ENCODE peak calls at places on chromosome 18, in six cellular contexts. X, E, B, Z, O and W are unnamed samples.

GRCh38 chr18:75070235-75070624 is 138.7 kb downstream of the PTGR3 start:
- DNase-seq in Z (no peak), O (no peak), E (peak), B (no peak), X (no peak), W (no peak)

GRCh38 chr18:30457156-30457555 is 585.4 kb downstream of the DSC3 start:
- DNase-seq in O (no peak), Z (no peak), E (no peak), B (no peak), X (no peak), W (no peak)

GRCh38 chr18:23378470-23378764 is 74.7 kb upstream of the RIOK3 start:
- DNase-seq in B (no peak), O (no peak), E (no peak), X (no peak), Z (no peak), W (no peak)

GRCh38 chr18:41753826-41754225 is 201.2 kb upstream of the PIK3C3 start:
- DNase-seq in E (no peak), O (no peak), Z (no peak), X (no peak), B (no peak), W (no peak)

GRCh38 chr18:32200766-32201165 is 10.9 kb downstream of the MEP1B start:
- DNase-seq in B (no peak), X (no peak), E (no peak), O (no peak), Z (no peak), W (no peak)

GRCh38 chr18:48832961-48833700 is 117.6 kb downstream of the SMAD7 start:
- DNase-seq in X (peak), E (peak), Z (no peak), O (peak), B (no peak), W (peak)

GRCh38 chr18:2717407-2717806 is 61.9 kb downstream of the SMCHD1 start:
- DNase-seq in O (no peak), E (no peak), B (no peak), Z (no peak), X (no peak), W (no peak)

GRCh38 chr18:48840491-48840877 is 110.3 kb downstream of the SMAD7 start:
- DNase-seq in E (no peak), O (no peak), X (peak), Z (no peak), B (no peak), W (no peak)

GRCh38 chr18:78773819-78774218 is 205.8 kb upstream of the SALL3 start:
- DNase-seq in Z (no peak), E (no peak), X (no peak), O (no peak), B (no peak), W (no peak)

GRCh38 chr18:61466736-61467135 is 133.5 kb downstream of the CDH20 start:
- DNase-seq in E (no peak), O (no peak), B (no peak), Z (no peak), X (no peak), W (no peak)

GRCh38 chr18:28905509-28905908 is 728.6 kb upstream of the CDH2 start:
- DNase-seq in B (no peak), E (peak), O (no peak), Z (peak), X (no peak), W (no peak)

GRCh38 chr18:27778441-27778840 is 398.5 kb downstream of the CDH2 start:
- DNase-seq in Z (peak), O (no peak), E (no peak), X (no peak), B (no peak), W (no peak)

GRCh38 chr18:48376406-48376805 is 32.8 kb downstream of the ZBTB7C start:
- DNase-seq in B (no peak), O (no peak), X (no peak), Z (no peak), E (no peak), W (no peak)

GRCh38 chr18:48663931-48664847 is 125.4 kb downstream of the CTIF start:
- DNase-seq in E (peak), Z (no peak), B (peak), X (peak), O (peak), W (peak)

GRCh38 chr18:31598021-31598805 is 6.5 kb downstream of the TTR start:
- DNase-seq in B (no peak), X (no peak), O (no peak), E (no peak), Z (no peak), W (no peak)

GRCh38 chr18:11733031-11733430 is 44.0 kb downstream of the GNAL start:
- DNase-seq in O (peak), X (peak), E (peak), Z (peak), B (peak), W (peak)

GRCh38 chr18:57258131-57258777 is 94.1 kb upstream of the ST8SIA3 start:
- DNase-seq in B (no peak), E (no peak), Z (no peak), X (no peak), O (no peak), W (no peak)

GRCh38 chr18:79582978-79583377 is 96.6 kb upstream of the CTDP1 start:
- DNase-seq in X (peak), B (no peak), Z (no peak), E (no peak), O (peak), W (no peak)

GRCh38 chr18:28767781-28768211 is 590.9 kb upstream of the CDH2 start:
- DNase-seq in O (no peak), B (peak), Z (peak), X (no peak), E (no peak), W (no peak)

GRCh38 chr18:11251229-11251890 is 102.0 kb upstream of the PIEZO2 start:
- DNase-seq in E (no peak), O (no peak), B (no peak), Z (peak), X (no peak), W (no peak)

GRCh38 chr18:79911871-79912270 is 39.6 kb downstream of the SLC66A2 start:
- DNase-seq in E (no peak), B (no peak), X (no peak), O (no peak), Z (no peak), W (no peak)

GRCh38 chr18:47574966-47575365 is 323.5 kb upstream of the SKOR2 start:
- DNase-seq in X (no peak), Z (no peak), E (no peak), O (no peak), B (no peak), W (no peak)

GRCh38 chr18:79735071-79735980 is 55.7 kb downstream of the CTDP1 start:
- DNase-seq in B (no peak), E (no peak), Z (no peak), X (no peak), O (no peak), W (no peak)

GRCh38 chr18:62164855-62165487 is 21.9 kb downstream of the PIGN start:
- DNase-seq in Z (no peak), E (no peak), B (no peak), X (no peak), O (no peak), W (no peak)

GRCh38 chr18:26812462-26812861 is 53.0 kb downstream of the AQP4 start:
- DNase-seq in O (no peak), B (no peak), X (no peak), E (no peak), Z (no peak), W (no peak)

GRCh38 chr18:70376137-70376913 is 87.5 kb downstream of the SOCS6 start:
- DNase-seq in X (no peak), O (no peak), B (no peak), E (no peak), Z (no peak), W (no peak)

GRCh38 chr18:61292280-61292679 is 41.0 kb upstream of the CDH20 start:
- DNase-seq in X (no peak), E (no peak), O (no peak), Z (no peak), B (no peak), W (no peak)

GRCh38 chr18:74902170-74902465 is 304.4 kb downstream of the ZNF407 start:
- DNase-seq in O (no peak), X (no peak), E (no peak), Z (no peak), B (no peak), W (no peak)

GRCh38 chr18:71784777-71785176 is 759.4 kb downstream of the CBLN2 start:
- DNase-seq in Z (no peak), E (peak), O (no peak), X (no peak), B (no peak), W (no peak)

GRCh38 chr18:45110577-45111506 is 430.2 kb downstream of the SETBP1 start:
- DNase-seq in X (peak), B (no peak), Z (peak), O (peak), E (no peak), W (no peak)

DNA sequence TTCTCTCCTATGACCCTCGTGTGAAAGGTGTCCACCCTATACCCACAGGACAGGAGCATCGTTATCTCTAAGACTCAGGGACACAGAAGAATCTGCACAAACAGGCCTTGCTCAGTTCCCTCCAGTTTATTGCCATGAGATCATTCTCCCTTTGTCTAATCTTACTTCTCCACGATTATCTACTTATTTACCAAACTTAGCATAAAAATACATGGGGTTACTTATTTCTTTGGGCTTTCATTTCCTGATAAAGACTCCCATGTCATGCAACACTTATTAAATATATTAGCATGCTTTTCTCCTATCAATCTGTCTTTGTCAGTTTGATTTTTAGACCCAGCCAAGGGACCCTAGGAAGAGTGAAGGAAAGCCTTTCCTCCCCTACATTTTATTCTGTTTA is 370.6 kb downstream of the DLGAP1 start:
- DNase-seq in B (no peak), O (no peak), X (no peak), E (no peak), Z (no peak), W (no peak)
- TF ChIP-seq CTCF in B (no peak), O (no peak), X (no peak), E (no peak), Z (no peak), W (no peak)

GRCh38 chr18:55477537-55478300 is 110.3 kb downstream of the TCF4 start:
- DNase-seq in Z (no peak), O (no peak), X (no peak), E (peak), B (no peak), W (no peak)
- TF ChIP-seq CTCF in Z (no peak), O (no peak), X (no peak), E (no peak), B (peak), W (no peak)

GRCh38 chr18:5339202-5339834 is 43.8 kb upstream of the ZBTB14 start:
- DNase-seq in O (no peak), X (no peak), E (no peak), B (no peak), Z (no peak), W (no peak)
- TF ChIP-seq CTCF in O (no peak), X (no peak), E (no peak), B (no peak), Z (no peak), W (no peak)

DNA sequence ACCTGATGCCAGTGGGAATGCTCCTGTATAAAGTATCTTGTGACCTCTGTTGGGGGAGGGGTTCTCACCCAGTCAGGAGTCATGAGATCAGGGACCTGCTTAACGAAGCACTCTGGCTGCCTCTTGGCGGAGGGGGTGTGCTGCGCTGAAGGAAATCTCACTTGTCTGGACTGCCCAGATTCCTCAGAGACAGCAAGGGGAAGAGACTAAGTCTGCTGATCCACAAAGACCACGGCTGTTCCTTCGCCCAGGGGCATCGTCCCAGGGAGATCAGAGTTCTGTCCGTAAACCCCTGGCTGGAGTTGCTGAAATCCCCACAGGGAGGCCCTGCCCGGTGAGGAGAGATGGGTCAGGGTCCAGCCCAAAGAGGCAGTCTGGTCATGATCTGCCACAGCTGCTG is 168.4 kb downstream of the CCBE1 start:
- DNase-seq in O (no peak), Z (no peak), E (no peak), X (no peak), B (no peak), W (no peak)
- TF ChIP-seq CTCF in O (no peak), Z (no peak), E (no peak), X (no peak), B (no peak), W (no peak)

DNA sequence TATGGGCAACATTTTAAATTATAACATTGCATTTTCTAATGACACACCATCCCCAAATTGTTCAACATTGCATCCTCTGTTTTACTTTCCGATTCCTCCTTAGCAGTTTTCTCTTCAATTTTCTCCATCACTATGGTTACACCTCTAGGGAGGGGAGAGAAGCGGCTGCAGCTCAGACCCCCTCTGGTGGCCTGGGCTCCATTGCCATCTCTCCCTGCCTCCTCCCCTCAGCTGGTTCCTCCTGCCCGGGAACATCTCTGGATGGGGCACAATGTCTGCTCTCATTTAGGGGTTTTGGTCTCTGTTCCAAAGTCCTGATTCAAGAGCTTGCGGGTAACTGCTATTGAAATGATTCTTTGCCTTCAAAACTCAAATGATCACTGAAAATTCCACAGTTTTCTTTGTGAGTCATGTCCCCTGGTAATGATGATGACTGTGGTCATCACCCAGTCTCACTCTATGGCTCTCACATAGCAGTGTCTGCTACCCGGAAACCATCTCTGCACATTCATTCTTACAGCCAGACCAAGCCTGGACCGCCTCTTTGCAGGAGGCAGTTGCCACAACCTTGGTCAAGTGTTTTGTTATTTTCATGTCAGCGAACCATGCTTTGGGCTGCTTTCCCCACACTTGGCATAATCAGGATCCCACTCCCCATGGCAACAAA is 263.9 kb downstream of the ALPK2 start:
- DNase-seq in B (no peak), X (no peak), O (no peak), E (no peak), Z (peak), W (no peak)
- TF ChIP-seq CTCF in B (peak), X (no peak), O (no peak), E (no peak), Z (peak), W (no peak)

GRCh38 chr18:52554180-52554579 is 214.2 kb downstream of the DCC start:
- DNase-seq in Z (no peak), E (no peak), O (no peak), B (no peak), X (no peak), W (no peak)
- TF ChIP-seq CTCF in Z (no peak), E (no peak), O (no peak), B (no peak), X (no peak), W (no peak)

GRCh38 chr18:24657461-24657860 is 197.0 kb downstream of the HRH4 start:
- DNase-seq in X (no peak), O (no peak), E (peak), Z (no peak), B (no peak), W (no peak)

GRCh38 chr18:24663026-24663425 is 202.6 kb downstream of the HRH4 start:
- DNase-seq in Z (no peak), X (no peak), O (no peak), E (no peak), B (no peak), W (no peak)

GRCh38 chr18:24658302-24658701 is 197.9 kb downstream of the HRH4 start:
- DNase-seq in O (no peak), X (no peak), Z (no peak), B (no peak), E (peak), W (no peak)

GRCh38 chr18:24656571-24656971 is 196.1 kb downstream of the HRH4 start:
- DNase-seq in E (peak), B (no peak), Z (no peak), X (no peak), O (no peak), W (no peak)

DNA sequence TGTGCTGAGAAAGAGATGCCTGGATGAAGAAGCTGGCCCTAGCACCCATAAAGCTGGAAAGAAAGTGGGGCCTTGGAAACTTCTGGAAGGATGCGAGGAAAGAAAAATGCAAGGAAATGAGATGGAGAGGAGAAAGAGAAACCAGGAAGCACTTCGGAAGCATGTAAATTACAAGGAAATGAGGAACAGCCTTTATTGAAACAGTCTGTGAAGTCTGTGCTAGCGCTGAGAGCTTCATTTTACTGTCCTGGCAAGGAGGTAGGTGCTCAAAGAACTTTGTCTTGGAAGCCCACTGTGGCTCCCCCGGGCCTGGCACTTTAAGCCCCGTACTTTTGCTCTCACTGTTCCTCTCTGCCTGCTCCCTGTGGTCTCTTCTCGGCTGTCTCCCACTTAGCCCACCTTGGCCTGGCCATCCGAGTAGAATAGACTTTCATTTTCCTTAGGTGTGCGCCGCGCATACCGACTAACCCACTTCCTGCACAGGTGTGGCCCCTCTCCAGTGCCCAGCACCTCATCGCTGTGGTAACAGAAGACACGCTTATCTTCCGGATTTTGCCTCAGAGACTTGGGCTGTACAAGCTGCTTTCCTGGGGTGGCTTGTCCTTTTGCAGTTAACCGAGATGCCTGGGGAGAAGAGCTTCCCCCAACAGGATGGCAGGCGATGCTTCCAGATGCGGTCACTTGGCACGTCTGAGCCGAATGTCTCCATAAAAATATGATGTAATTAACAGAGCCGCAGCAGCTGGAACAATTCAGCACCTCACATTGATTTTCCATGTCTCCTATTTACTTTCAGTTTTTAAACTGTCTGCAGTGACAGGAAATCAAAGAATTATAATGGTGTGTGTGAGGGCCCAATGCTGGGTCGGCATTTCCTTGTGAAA is 199.6 kb downstream of the HRH4 start:
- DNase-seq in X (peak), Z (no peak), O (peak), E (no peak), B (no peak), W (no peak)
- TF ChIP-seq CTCF in X (no peak), Z (no peak), O (no peak), E (no peak), B (no peak), W (no peak)

GRCh38 chr18:9549405-9549804 is 65.0 kb downstream of the PPP4R1 start:
- DNase-seq in O (no peak), B (no peak), X (no peak), Z (no peak), E (no peak), W (no peak)
- TF ChIP-seq CTCF in O (no peak), B (peak), X (no peak), Z (peak), E (peak), W (no peak)